ENCODE peak calls at places on chromosome 3, in ten cellular contexts. K is AG04450, L is A549, X is WTC11, C is tibial nerve, M is AG10803, Y is AG09319, B is colonic mucosa, F is omental fat pad, I is H9. A is an unnamed sample.

GRCh38 chr3:155065537-155065936 is 14.6 kb upstream of the MME start:
- DNase-seq in K (no peak), L (no peak), X (no peak), C (no peak), M (peak), Y (no peak), B (no peak), F (no peak), I (no peak), A (peak)

GRCh38 chr3:112746675-112747276 is 99.9 kb downstream of the CD200R1L start:
- DNase-seq in K (no peak), L (no peak), X (no peak), C (no peak), M (peak), Y (no peak), B (no peak), F (no peak), I (no peak), A (peak)

GRCh38 chr3:24220859-24221657 is 273.6 kb downstream of the THRB start:
- DNase-seq in K (peak), L (peak), X (no peak), C (no peak), M (peak), Y (peak), B (no peak), F (no peak), I (no peak), A (peak)

GRCh38 chr3:58564456-58565160 is 12.6 kb downstream of the FAM107A start:
- DNase-seq in K (peak), L (no peak), X (no peak), C (no peak), M (peak), Y (no peak), B (peak), F (no peak), I (peak), A (peak)

GRCh38 chr3:13580256-13581023 is 31.5 kb downstream of the FBLN2 start:
- DNase-seq in K (no peak), L (no peak), X (peak), C (no peak), M (no peak), Y (no peak), B (no peak), F (no peak), I (no peak), A (no peak)

GRCh38 chr3:184687363-184688049 is 24.4 kb downstream of the MAGEF1 start:
- DNase-seq in K (no peak), L (no peak), X (no peak), C (no peak), M (no peak), Y (no peak), B (peak), F (no peak), I (no peak), A (no peak)

GRCh38 chr3:149886957-149887356 is 73.9 kb downstream of the RNF13 start:
- DNase-seq in K (no peak), L (no peak), X (peak), C (no peak), M (no peak), Y (no peak), B (no peak), F (no peak), I (peak), A (no peak)

GRCh38 chr3:115623414-115623868 is at the start of gene GAP43:
- DNase-seq in K (peak), L (peak), X (peak), C (no peak), M (peak), Y (peak), B (no peak), F (no peak), I (peak), A (no peak)

GRCh38 chr3:133843634-133844033 is 38.0 kb downstream of the SRPRB start:
- DNase-seq in K (peak), L (no peak), X (no peak), C (no peak), M (peak), Y (no peak), B (no peak), F (no peak), I (no peak), A (no peak)

GRCh38 chr3:99960941-99961340 is 143.3 kb downstream of the CMSS1 start:
- DNase-seq in K (no peak), L (no peak), X (no peak), C (no peak), M (no peak), Y (no peak), B (no peak), F (no peak), I (no peak), A (no peak)

GRCh38 chr3:22451501-22451900 is 700.5 kb upstream of the ZNF385D start:
- DNase-seq in K (no peak), L (no peak), X (no peak), C (no peak), M (no peak), Y (no peak), B (no peak), F (no peak), I (no peak), A (no peak)

GRCh38 chr3:11737742-11738141 is 94.0 kb upstream of the VGLL4 start:
- DNase-seq in K (no peak), L (no peak), X (no peak), C (no peak), M (no peak), Y (no peak), B (no peak), F (no peak), I (no peak), A (no peak)

GRCh38 chr3:185807455-185808068 is 17.3 kb downstream of the IGF2BP2 start:
- DNase-seq in K (no peak), L (no peak), X (no peak), C (no peak), M (peak), Y (no peak), B (no peak), F (no peak), I (peak), A (peak)

GRCh38 chr3:73451276-73451973 is 173.3 kb downstream of the PDZRN3 start:
- DNase-seq in K (no peak), L (no peak), X (no peak), C (no peak), M (no peak), Y (no peak), B (no peak), F (no peak), I (no peak), A (no peak)

GRCh38 chr3:64621726-64622400 is 65.9 kb downstream of the ADAMTS9 start:
- DNase-seq in K (no peak), L (no peak), X (no peak), C (no peak), M (peak), Y (no peak), B (no peak), F (no peak), I (no peak), A (no peak)

GRCh38 chr3:151166161-151166560 is 36.9 kb downstream of the GPR171 start:
- DNase-seq in K (no peak), L (no peak), X (no peak), C (no peak), M (no peak), Y (no peak), B (no peak), F (no peak), I (no peak), A (no peak)

GRCh38 chr3:113546414-113546893 is 14.1 kb downstream of the SIDT1 start:
- DNase-seq in K (no peak), L (no peak), X (no peak), C (no peak), M (no peak), Y (no peak), B (no peak), F (no peak), I (no peak), A (no peak)

GRCh38 chr3:124856687-124857086 is 30.5 kb downstream of the ITGB5 start:
- DNase-seq in K (no peak), L (no peak), X (no peak), C (no peak), M (no peak), Y (no peak), B (no peak), F (no peak), I (no peak), A (no peak)

GRCh38 chr3:168249048-168249538 is 153.4 kb upstream of the GOLIM4 start:
- DNase-seq in K (no peak), L (peak), X (no peak), C (no peak), M (no peak), Y (no peak), B (no peak), F (no peak), I (no peak), A (no peak)

GRCh38 chr3:27681249-27681748 is 40.8 kb downstream of the EOMES start:
- DNase-seq in K (peak), L (peak), X (no peak), C (no peak), M (peak), Y (peak), B (no peak), F (no peak), I (peak), A (peak)

GRCh38 chr3:125107384-125107783 is 51.6 kb upstream of the HEG1 start:
- DNase-seq in K (no peak), L (no peak), X (no peak), C (no peak), M (no peak), Y (no peak), B (no peak), F (no peak), I (no peak), A (no peak)

GRCh38 chr3:120469440-120470415 is 18.9 kb upstream of the FSTL1 start:
- DNase-seq in K (no peak), L (no peak), X (peak), C (no peak), M (peak), Y (no peak), B (no peak), F (no peak), I (peak), A (no peak)

GRCh38 chr3:159923961-159924360 is 64.7 kb upstream of the IL12A start:
- DNase-seq in K (no peak), L (no peak), X (no peak), C (no peak), M (no peak), Y (no peak), B (no peak), F (no peak), I (no peak), A (no peak)

GRCh38 chr3:140053794-140054193 is 118.8 kb downstream of the CLSTN2 start:
- DNase-seq in K (no peak), L (no peak), X (no peak), C (no peak), M (no peak), Y (no peak), B (no peak), F (no peak), I (no peak), A (no peak)

GRCh38 chr3:16181361-16181760 is 6.9 kb downstream of the GALNT15 start:
- DNase-seq in K (no peak), L (no peak), X (no peak), C (peak), M (peak), Y (no peak), B (peak), F (peak), I (no peak), A (peak)

GRCh38 chr3:73694988-73695757 is 70.4 kb upstream of the PDZRN3 start:
- DNase-seq in K (no peak), L (no peak), X (no peak), C (no peak), M (peak), Y (no peak), B (no peak), F (no peak), I (no peak), A (no peak)

GRCh38 chr3:120448707-120449650 is 1.8 kb downstream of the FSTL1 start:
- DNase-seq in K (no peak), L (no peak), X (no peak), C (no peak), M (peak), Y (no peak), B (no peak), F (no peak), I (no peak), A (peak)

GRCh38 chr3:38157117-38157516 is 8.2 kb upstream of the OXSR1 start:
- DNase-seq in K (no peak), L (no peak), X (no peak), C (no peak), M (no peak), Y (no peak), B (no peak), F (no peak), I (no peak), A (no peak)

GRCh38 chr3:181561605-181562031 is 150.1 kb upstream of the SOX2 start:
- DNase-seq in K (no peak), L (no peak), X (no peak), C (no peak), M (no peak), Y (no peak), B (no peak), F (no peak), I (no peak), A (no peak)

GRCh38 chr3:122314467-122314866 is 10.6 kb upstream of the CSTA start:
- DNase-seq in K (no peak), L (no peak), X (no peak), C (no peak), M (no peak), Y (no peak), B (no peak), F (no peak), I (no peak), A (peak)

GRCh38 chr3:5093786-5094185 is 28.3 kb upstream of the ARL8B start:
- DNase-seq in K (no peak), L (no peak), X (no peak), C (no peak), M (no peak), Y (no peak), B (no peak), F (no peak), I (no peak), A (no peak)

GRCh38 chr3:5092018-5092417 is 30.1 kb upstream of the ARL8B start:
- DNase-seq in K (no peak), L (no peak), X (no peak), C (no peak), M (no peak), Y (no peak), B (no peak), F (no peak), I (no peak), A (peak)

GRCh38 chr3:5096368-5096767 is 25.7 kb upstream of the ARL8B start:
- DNase-seq in K (no peak), L (no peak), X (no peak), C (no peak), M (no peak), Y (no peak), B (no peak), F (no peak), I (no peak), A (no peak)

GRCh38 chr3:5098346-5098745 is 23.7 kb upstream of the ARL8B start:
- DNase-seq in K (no peak), L (no peak), X (no peak), C (no peak), M (no peak), Y (no peak), B (no peak), F (no peak), I (no peak), A (no peak)

DNA sequence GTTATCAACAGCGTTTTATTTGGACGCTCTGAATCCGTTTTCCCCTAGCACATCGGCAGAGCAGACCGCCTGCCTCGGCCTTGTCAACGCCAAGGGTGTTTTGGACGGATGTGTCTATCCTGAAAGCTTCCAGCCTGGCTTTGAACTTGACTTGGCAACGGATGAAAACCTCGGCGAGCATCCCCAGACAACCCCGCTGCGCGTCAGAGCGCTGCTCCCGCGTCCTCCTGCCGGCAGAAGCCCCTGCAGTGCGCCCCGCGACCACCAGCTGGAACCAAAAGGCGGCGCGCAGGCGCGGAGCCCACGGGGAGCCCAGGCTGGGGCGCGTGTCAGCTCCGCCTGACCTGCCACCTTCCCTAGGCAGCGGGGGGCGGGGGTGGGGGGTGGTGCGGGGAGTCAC is 26.2 kb upstream of the ARL8B start:
- DNase-seq in K (no peak), L (no peak), X (peak), C (no peak), M (no peak), Y (no peak), B (no peak), F (no peak), I (peak), A (no peak)
- TF ChIP-seq CTCF in K (peak), L (no peak), X (no peak), C (no peak), M (peak), Y (no peak), B (no peak), F (no peak), I (peak), A (no peak)

GRCh38 chr3:128787256-128788253 is 61.6 kb downstream of the RAB7A start:
- DNase-seq in K (no peak), L (peak), X (peak), C (no peak), M (peak), Y (no peak), B (peak), F (no peak), I (peak), A (peak)
- TF ChIP-seq CTCF in K (peak), L (no peak), X (peak), C (no peak), M (peak), Y (peak), B (no peak), F (no peak), I (peak), A (peak)

GRCh38 chr3:156226676-156227420 is 106.5 kb downstream of the KCNAB1 start:
- DNase-seq in K (no peak), L (no peak), X (no peak), C (no peak), M (no peak), Y (no peak), B (no peak), F (no peak), I (no peak), A (no peak)

GRCh38 chr3:156230291-156230900 is 110.0 kb downstream of the KCNAB1 start:
- DNase-seq in K (no peak), L (no peak), X (no peak), C (no peak), M (peak), Y (no peak), B (no peak), F (no peak), I (no peak), A (no peak)

DNA sequence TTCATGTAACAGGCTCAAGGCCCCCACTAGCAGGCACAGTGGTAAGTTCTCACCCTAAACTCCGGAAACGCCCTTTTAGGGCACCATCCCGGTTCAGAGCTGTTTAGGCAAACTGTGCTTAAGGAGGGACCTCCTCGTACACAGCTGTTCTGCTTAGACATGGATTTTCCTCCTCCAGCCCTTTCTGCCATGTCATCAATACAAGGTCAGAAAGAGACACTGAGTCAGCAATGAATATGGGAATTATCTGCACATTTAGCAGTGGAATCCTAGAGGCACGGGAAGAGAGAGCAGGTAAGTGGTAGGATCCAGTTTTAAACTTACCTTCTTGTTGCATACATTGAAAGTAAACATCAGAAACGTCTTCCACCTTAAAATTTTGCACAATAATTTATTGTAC is 107.3 kb downstream of the KCNAB1 start:
- DNase-seq in K (no peak), L (no peak), X (no peak), C (no peak), M (no peak), Y (no peak), B (no peak), F (no peak), I (no peak), A (no peak)
- TF ChIP-seq CTCF in K (no peak), L (no peak), X (no peak), C (no peak), M (no peak), Y (no peak), B (no peak), F (no peak), I (no peak), A (no peak)

GRCh38 chr3:137692803-137693431 is 71.2 kb upstream of the SOX14 start:
- DNase-seq in K (no peak), L (no peak), X (peak), C (no peak), M (no peak), Y (no peak), B (peak), F (no peak), I (peak), A (peak)
- TF ChIP-seq CTCF in K (no peak), L (no peak), X (peak), C (no peak), M (no peak), Y (no peak), B (peak), F (no peak), I (peak), A (peak)

DNA sequence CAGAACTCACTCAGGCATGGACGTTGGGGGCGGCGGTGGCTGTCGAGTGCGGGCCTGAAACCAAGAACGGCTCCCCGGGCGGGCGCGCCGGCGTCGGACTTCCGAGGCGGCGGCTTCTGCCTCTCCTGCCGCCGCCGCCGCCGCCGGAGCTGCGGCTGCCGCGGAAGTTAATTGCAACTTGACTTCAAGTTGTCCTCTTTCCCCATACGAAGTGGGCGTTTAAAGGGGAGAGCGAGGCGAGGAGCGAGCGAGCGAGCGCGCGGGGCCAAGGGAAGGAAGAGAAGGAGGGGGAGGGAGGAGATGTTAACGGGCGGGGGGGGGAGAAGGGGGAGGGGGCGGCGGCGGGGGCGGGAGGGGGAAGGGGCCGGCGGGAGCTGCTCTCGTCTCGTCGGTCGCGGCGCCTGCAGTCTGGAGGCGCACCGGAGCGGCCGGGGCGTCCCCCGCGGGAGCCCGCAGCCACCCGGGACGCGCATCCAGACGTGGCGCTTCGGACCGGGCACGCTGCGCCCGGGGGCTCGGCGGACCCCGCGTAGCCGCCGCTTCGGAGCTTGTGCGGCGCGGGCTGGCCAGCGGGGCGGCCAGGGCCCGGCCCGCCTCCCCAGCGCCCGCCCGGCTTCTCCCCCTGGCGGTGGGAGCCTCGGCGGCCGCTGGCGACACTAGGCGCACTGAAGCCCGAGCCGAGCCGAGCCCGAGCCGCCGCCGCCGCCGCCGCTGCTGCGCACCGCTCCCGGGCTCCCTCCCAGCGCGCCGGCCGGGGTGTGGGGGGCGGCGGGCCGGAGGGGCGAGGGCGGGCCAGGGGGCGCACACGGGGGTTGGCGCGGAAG is 19.7 kb upstream of the SATB1 start:
- DNase-seq in K (no peak), L (peak), X (peak), C (peak), M (peak), Y (no peak), B (peak), F (no peak), I (peak), A (peak)
- TF ChIP-seq CTCF in K (peak), L (peak), X (no peak), C (peak), M (no peak), Y (peak), B (no peak), F (no peak), I (no peak), A (no peak)

DNA sequence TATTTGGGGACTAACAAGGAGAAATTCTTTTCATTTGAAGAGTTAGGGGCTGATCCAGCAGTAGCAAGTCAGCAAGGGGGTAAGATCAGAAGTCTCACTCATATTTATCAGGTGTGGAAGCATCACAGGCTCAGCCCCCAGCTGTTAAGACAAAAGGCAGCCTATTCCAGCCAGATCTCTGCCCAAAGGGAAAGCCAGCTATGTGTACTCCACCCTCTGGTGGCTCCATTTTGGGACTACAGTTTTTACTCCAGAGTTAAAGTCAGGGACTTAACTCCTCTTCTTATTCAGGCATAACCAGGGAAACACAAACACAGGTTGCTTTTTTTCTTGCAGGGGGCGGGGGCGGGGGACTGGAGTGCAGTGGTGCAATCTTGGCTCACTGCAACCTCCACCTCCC is 19.2 kb downstream of the UBP1 start:
- DNase-seq in K (no peak), L (no peak), X (no peak), C (no peak), M (no peak), Y (no peak), B (no peak), F (no peak), I (no peak), A (no peak)
- TF ChIP-seq CTCF in K (peak), L (no peak), X (no peak), C (no peak), M (no peak), Y (no peak), B (no peak), F (no peak), I (peak), A (no peak)

A was measured in MCF 10A.